ENCODE peak calls at places on chromosomes 13 and 19, in six cellular contexts. E, U, P, K, Q and R are unnamed samples.

GRCh38 chr19:39308531-39309304 is 11.9 kb downstream of the LRFN1 start:
- ATAC-seq in K (no peak), P (peak; percentile 11), U (no peak), E (no peak), Q (no peak), R (no peak)

GRCh38 chr19:46603195-46603637 is 2.1 kb downstream of the CALM3 start:
- ATAC-seq in U (no peak), K (peak; percentile 62), E (no peak), P (no peak), Q (no peak), R (no peak)

GRCh38 chr13:29810145-29810742 is 40.2 kb downstream of the UBL3 start:
- ATAC-seq in U (no peak), K (peak; percentile 86), E (no peak), Q (peak; percentile 38), P (peak; percentile 65), R (no peak)

GRCh38 chr19:46945668-46946067 is 74.0 kb upstream of the NPAS1 start:
- ATAC-seq in U (peak; percentile 42), E (peak; percentile 20), K (peak; percentile 39), Q (peak; percentile 64), P (peak; percentile 47), R (peak; percentile 75)

GRCh38 chr13:34678154-34678553 is 263.9 kb upstream of the NBEA start:
- ATAC-seq in U (no peak), P (no peak), K (no peak), E (no peak), Q (no peak), R (no peak)

GRCh38 chr19:40013991-40014390 is 17.1 kb downstream of the ZNF546 start:
- ATAC-seq in Q (no peak), P (no peak), E (no peak), U (no peak), K (no peak), R (no peak)

GRCh38 chr19:13215572-13216380 is 65.6 kb downstream of the IER2 start:
- ATAC-seq in E (no peak), P (no peak), Q (no peak), U (no peak), K (no peak), R (no peak)

GRCh38 chr19:51201712-51202111 is 23.2 kb upstream of the CD33 start:
- ATAC-seq in E (no peak), P (no peak), Q (no peak), U (no peak), K (no peak), R (no peak)

GRCh38 chr19:19297759-19298158 is 22.6 kb downstream of the SUGP1 start:
- ATAC-seq in Q (peak; percentile 38), E (peak; percentile 41), K (no peak), P (no peak), U (peak; percentile 30), R (no peak)

GRCh38 chr13:46660408-46660807 is 107.4 kb downstream of the LRCH1 start:
- ATAC-seq in Q (no peak), K (no peak), E (no peak), U (no peak), P (no peak), R (no peak)

GRCh38 chr19:58466089-58466759 is 656 bp upstream of the ZNF324 start:
- ATAC-seq in E (peak; percentile 25), P (peak; percentile 53), Q (no peak), K (peak; percentile 54), U (peak; percentile 50), R (peak; percentile 35)

GRCh38 chr13:50348402-50348801 is 333.2 kb downstream of the KCNRG start:
- ATAC-seq in E (no peak), P (no peak), U (no peak), K (no peak), Q (no peak), R (no peak)

GRCh38 chr13:77833331-77833863 is 85.2 kb downstream of the EDNRB start:
- ATAC-seq in P (no peak), E (peak; percentile 73), Q (peak; percentile 74), K (peak; percentile 47), U (peak; percentile 59), R (peak; percentile 78)

GRCh38 chr13:113145911-113146598 is 12.4 kb upstream of the PROZ start:
- ATAC-seq in Q (no peak), P (no peak), K (no peak), U (no peak), E (no peak), R (no peak)

GRCh38 chr19:27745978-27746542 is 1466.9 kb downstream of the UQCRFS1 start:
- ATAC-seq in Q (no peak), P (no peak), U (no peak), K (no peak), E (no peak), R (no peak)

GRCh38 chr13:114112826-114113322 is 19.5 kb downstream of the RASA3 start:
- ATAC-seq in E (no peak), U (no peak), Q (no peak), P (no peak), K (no peak), R (no peak)

GRCh38 chr13:49374585-49375290 is 69.1 kb downstream of the CAB39L start:
- ATAC-seq in Q (no peak), K (no peak), P (no peak), E (no peak), U (no peak), R (no peak)

GRCh38 chr19:47357788-47358680 is 8.9 kb downstream of the DHX34 start:
- ATAC-seq in E (no peak), P (no peak), U (no peak), K (no peak), Q (no peak), R (no peak)

GRCh38 chr19:33429891-33430673 is 56.6 kb downstream of the CEBPG start:
- ATAC-seq in P (no peak), E (no peak), K (no peak), U (no peak), Q (no peak), R (no peak)

GRCh38 chr13:24223341-24224231 is 63.1 kb downstream of the SPATA13 start:
- ATAC-seq in U (no peak), P (no peak), E (no peak), Q (no peak), K (no peak), R (no peak)
- H3K27ac ChIP-seq in U (no peak overlapping the region), P (peak overlapping the region; percentile 34), E (no peak overlapping the region), Q (no peak overlapping the region), K (no peak overlapping the region), R (no peak overlapping the region)

DNA sequence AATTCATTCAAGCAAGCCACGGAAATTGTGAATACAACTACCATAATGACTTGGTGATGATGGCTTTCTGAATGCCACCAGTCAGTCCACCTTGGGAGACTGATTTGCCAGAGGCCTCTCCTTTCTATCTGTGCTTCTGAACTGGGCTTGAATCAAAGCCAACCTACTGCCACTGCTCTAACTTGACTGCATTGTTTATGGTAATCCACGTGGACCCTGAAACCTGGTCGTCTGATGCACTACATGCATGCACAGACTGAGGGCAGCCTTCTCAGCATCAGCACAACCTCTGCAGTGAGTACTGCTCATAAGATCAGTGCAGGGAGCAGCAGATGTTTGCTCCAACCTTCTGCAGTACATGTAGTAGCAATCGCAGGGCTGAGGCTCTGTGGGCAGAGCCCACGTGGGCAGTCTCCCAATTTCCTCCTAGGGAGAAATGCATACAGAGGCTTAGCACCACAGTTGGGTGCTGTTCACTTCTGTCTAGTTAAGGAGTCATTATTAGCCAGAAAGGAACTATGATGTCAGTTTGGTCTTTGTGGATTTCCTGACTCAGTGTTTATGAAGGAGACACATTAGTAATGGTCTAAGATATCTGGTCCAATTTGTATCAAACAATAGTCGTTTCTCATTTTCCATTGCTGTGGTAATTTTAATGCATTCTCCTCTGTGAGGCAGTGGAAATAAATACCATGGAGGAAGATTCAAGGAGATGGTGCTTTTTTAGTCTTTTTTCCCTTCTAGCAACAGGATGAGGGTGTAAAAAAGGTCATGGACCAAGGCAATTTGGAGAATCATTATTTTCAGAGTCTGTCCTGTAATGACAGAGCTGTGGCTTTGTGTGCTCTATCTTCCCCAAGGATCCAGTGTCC is 82.5 kb downstream of the AKAP11 start:
- ATAC-seq in P (no peak), U (no peak), E (no peak), Q (no peak), K (peak; percentile 82), R (no peak)
- TF ChIP-seq CTCF in P (no peak), U (no peak), E (no peak), Q (no peak), K (no peak), R (no peak)

DNA sequence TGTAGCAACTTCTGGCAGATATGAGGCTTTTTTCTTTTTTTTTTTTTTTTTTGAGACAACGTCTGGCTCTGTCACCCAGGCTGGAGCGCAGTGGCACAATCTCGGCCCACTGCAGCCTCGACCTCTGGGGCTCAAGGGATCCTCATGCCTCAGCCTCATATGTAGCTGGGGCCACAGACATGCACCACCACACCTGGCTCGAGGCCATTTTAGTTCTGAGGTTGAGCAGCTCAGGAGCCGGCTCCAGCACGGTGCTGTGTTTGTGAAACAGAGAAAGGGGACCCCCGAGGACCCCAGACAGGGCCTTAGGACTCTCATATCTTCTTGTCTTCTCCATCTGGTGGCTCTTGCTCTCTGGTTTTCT is 3.4 kb upstream of the FLT3LG start:
- ATAC-seq in K (no peak), E (no peak), Q (no peak), P (no peak), U (no peak), R (no peak)
- H3K4me1 ChIP-seq in K (no peaks in the 10 kb centered on the region), E (no peaks in the 10 kb centered on the region), Q (peaks cover 31% of the 10 kb centered on the region), P (peaks cover 26% of the 10 kb centered on the region), U (peaks cover 5% of the 10 kb centered on the region), R (peaks cover 20% of the 10 kb centered on the region)

GRCh38 chr13:40149611-40150283 is 494.3 kb downstream of the COG6 start:
- ATAC-seq in E (peak; percentile 76), U (peak; percentile 67), P (peak; percentile 69), Q (peak; percentile 82), K (peak; percentile 56), R (peak; percentile 88)
- H3K27ac ChIP-seq in E (peak overlapping the region; percentile 24), U (no peak overlapping the region), P (peak overlapping the region; percentile 65), Q (peak overlapping the region; percentile 37), K (no peak overlapping the region), R (peak overlapping the region; percentile 83)

GRCh38 chr19:4063369-4064072 is 3.2 kb downstream of the ZBTB7A start:
- ATAC-seq in K (no peak), Q (no peak), P (no peak), E (no peak), U (no peak), R (no peak)
- TF ChIP-seq CTCF in K (no peak), Q (no peak), P (no peak), E (peak; percentile 13), U (no peak), R (no peak)

GRCh38 chr19:15299568-15300409 is 32.5 kb downstream of the BRD4 start:
- ATAC-seq in K (no peak), U (no peak), E (no peak), P (peak; percentile 62), Q (no peak), R (no peak)
- H3K4me1 ChIP-seq in K (peaks cover 25% of the 10 kb centered on the region), U (peaks cover 91% of the 10 kb centered on the region), E (peaks cover 94% of the 10 kb centered on the region), P (peaks cover 97% of the 10 kb centered on the region), Q (peaks cover 99% of the 10 kb centered on the region), R (peaks cover 100% of the 10 kb centered on the region)

GRCh38 chr19:7527516-7528191 is 5.2 kb downstream of the MCOLN1 start:
- ATAC-seq in E (no peak), U (no peak), K (peak; percentile 64), Q (peak; percentile 74), P (peak; percentile 5), R (peak; percentile 35)
- H3K27ac ChIP-seq in E (no peak overlapping the region), U (no peak overlapping the region), K (no peak overlapping the region), Q (no peak overlapping the region), P (no peak overlapping the region), R (no peak overlapping the region)